ENCODE peak calls at places on chromosomes 11 and 22, in four cellular contexts. One of them, this sample, is unnamed.

GRCh38 chr11:71566081-71566620 is 788 bp downstream of the KRTAP5-10 start:
- DNase-seq in A549: no peak
- DNase-seq in prostate gland: no peak
- DNase-seq in HCT116: no peak
- DNase-seq in this sample: no peak

GRCh38 chr11:129282634-129283033 is 90.5 kb upstream of the ARHGAP32 start:
- DNase-seq in A549: no peak
- DNase-seq in prostate gland: no peak
- DNase-seq in HCT116: no peak
- DNase-seq in this sample: no peak

GRCh38 chr11:44351898-44352498 is 42.1 kb upstream of the ALX4 start:
- DNase-seq in prostate gland: no peak
- DNase-seq in A549: peak; percentile 11
- DNase-seq in HCT116: peak; percentile 13
- DNase-seq in this sample: no peak

GRCh38 chr11:66768818-66769217 is 39.8 kb upstream of the SPTBN2 start:
- DNase-seq in A549: no peak
- DNase-seq in prostate gland: no peak
- DNase-seq in HCT116: no peak
- DNase-seq in this sample: no peak

GRCh38 chr11:61817471-61818202 is 834 bp upstream of the FADS1 start:
- DNase-seq in A549: no peak
- DNase-seq in prostate gland: no peak
- DNase-seq in HCT116: no peak
- DNase-seq in this sample: no peak

GRCh38 chr11:46826310-46827044 is 19.6 kb downstream of the CKAP5 start:
- DNase-seq in prostate gland: peak; percentile 72
- DNase-seq in A549: peak; percentile 67
- DNase-seq in HCT116: peak; percentile 33
- DNase-seq in this sample: peak; percentile 81

GRCh38 chr11:122405788-122406341 is 249.7 kb upstream of the UBASH3B start:
- DNase-seq in A549: peak; percentile 40
- DNase-seq in HCT116: no peak
- DNase-seq in prostate gland: no peak
- DNase-seq in this sample: no peak

GRCh38 chr11:12653729-12654128 is 20.5 kb upstream of the TEAD1 start:
- DNase-seq in A549: no peak
- DNase-seq in HCT116: no peak
- DNase-seq in prostate gland: no peak
- DNase-seq in this sample: no peak

GRCh38 chr11:78380615-78381029 is 37.0 kb downstream of the GAB2 start:
- DNase-seq in HCT116: no peak
- DNase-seq in A549: no peak
- DNase-seq in prostate gland: no peak
- DNase-seq in this sample: no peak

GRCh38 chr22:21680830-21681565 is 15.2 kb downstream of the PPIL2 start:
- DNase-seq in prostate gland: no peak
- DNase-seq in A549: no peak
- DNase-seq in HCT116: no peak
- DNase-seq in this sample: no peak

GRCh38 chr11:47377571-47378010 is 756 bp downstream of the SPI1 start:
- DNase-seq in prostate gland: no peak
- DNase-seq in HCT116: no peak
- DNase-seq in A549: no peak
- DNase-seq in this sample: no peak

DNA sequence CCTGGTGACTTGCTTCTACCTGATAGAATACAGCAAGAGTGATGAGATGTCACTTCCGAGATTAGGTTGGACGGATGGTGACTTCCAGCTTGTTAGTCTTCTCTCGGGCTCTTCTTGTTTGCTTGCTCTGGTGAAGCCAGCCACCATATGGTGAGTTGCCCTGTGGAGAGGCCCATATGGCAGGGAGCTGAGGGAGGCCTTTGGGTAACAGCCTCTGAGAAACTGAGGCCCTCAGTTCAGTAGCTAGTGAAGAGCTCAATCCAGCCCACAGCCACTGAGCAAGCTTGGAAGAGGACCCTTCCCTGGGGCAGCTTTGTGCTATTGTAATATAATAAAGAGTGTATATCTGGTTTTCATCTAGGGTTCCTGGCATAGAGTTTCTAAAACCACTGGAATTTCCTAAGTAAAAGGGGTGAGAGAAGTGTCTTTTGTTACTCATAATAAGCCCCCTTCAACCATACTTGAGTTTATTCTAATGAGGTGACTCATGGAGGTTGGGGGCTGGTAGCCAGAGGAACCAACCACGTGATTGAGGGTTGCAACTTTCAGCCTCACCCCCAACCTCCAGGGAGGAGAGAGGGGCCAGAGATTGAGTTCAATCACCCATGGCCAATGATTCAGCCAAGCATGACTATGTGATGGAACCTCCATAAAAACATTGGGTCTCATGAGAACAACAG is 8.0 kb upstream of the TPCN2 start:
- DNase-seq in A549: no peak
- DNase-seq in HCT116: no peak
- DNase-seq in prostate gland: no peak
- DNase-seq in this sample: no peak
- TF ChIP-seq POLR2A in A549: no peak
- TF ChIP-seq POLR2A in HCT116: no peak
- TF ChIP-seq POLR2A in prostate gland: no peak
- TF ChIP-seq POLR2A in this sample: no peak

GRCh38 chr11:134124660-134125451 is 56.0 kb downstream of the JAM3 start:
- DNase-seq in A549: no peak
- DNase-seq in HCT116: no peak
- DNase-seq in prostate gland: peak; percentile 57
- DNase-seq in this sample: peak; percentile 40
- TF ChIP-seq CTCF in A549: no peak
- TF ChIP-seq CTCF in HCT116: no peak
- TF ChIP-seq CTCF in prostate gland: no peak
- TF ChIP-seq CTCF in this sample: no peak

GRCh38 chr11:57482782-57483569 is 22.6 kb downstream of the RTN4RL2 start:
- DNase-seq in prostate gland: no peak
- DNase-seq in A549: peak; percentile 44
- DNase-seq in HCT116: no peak
- DNase-seq in this sample: no peak
- H3K4me3 ChIP-seq in prostate gland: peak overlapping the region; percentile 17
- H3K4me3 ChIP-seq in A549: peak overlapping the region; percentile 48
- H3K4me3 ChIP-seq in HCT116: no peak overlapping the region
- H3K4me3 ChIP-seq in this sample: no peak overlapping the region

DNA sequence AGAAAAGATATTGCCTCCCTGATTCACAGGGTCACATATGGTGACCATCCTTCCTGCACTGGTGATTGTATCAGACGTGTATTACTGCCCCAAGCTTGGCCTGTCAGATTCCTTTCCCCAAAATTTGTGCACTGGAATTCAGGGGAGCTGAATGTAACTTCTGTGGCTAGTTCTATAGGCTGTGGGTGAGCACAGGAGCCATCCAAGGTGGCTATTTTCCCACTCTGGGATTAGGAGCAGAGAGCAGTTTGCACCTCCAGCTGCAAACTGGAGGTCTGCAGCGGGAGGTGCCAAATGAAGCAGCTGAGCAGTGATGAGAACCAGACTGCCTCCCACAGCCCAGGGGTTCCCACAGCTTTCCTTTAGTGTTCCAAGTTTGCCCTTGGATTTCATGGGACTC is 124.2 kb upstream of the PITPNB start:
- DNase-seq in prostate gland: no peak
- DNase-seq in HCT116: no peak
- DNase-seq in A549: no peak
- DNase-seq in this sample: no peak
- TF ChIP-seq POLR2A in prostate gland: no peak
- TF ChIP-seq POLR2A in HCT116: no peak
- TF ChIP-seq POLR2A in A549: no peak
- TF ChIP-seq POLR2A in this sample: no peak

GRCh38 chr11:833114-833791 is 501 bp downstream of the CD151 start:
- DNase-seq in A549: peak; percentile 55
- DNase-seq in HCT116: no peak
- DNase-seq in prostate gland: no peak
- DNase-seq in this sample: peak; percentile 65

GRCh38 chr11:833849-834311 is 1.1 kb downstream of the CD151 start:
- DNase-seq in HCT116: no peak
- DNase-seq in A549: peak; percentile 75
- DNase-seq in prostate gland: no peak
- DNase-seq in this sample: no peak

GRCh38 chr11:836274-836673 is 3.5 kb downstream of the CD151 start:
- DNase-seq in prostate gland: no peak
- DNase-seq in A549: no peak
- DNase-seq in HCT116: no peak
- DNase-seq in this sample: no peak

GRCh38 chr11:832529-833113 is at the start of gene CD151:
- DNase-seq in prostate gland: no peak
- DNase-seq in HCT116: no peak
- DNase-seq in A549: peak; percentile 68
- DNase-seq in this sample: no peak

DNA sequence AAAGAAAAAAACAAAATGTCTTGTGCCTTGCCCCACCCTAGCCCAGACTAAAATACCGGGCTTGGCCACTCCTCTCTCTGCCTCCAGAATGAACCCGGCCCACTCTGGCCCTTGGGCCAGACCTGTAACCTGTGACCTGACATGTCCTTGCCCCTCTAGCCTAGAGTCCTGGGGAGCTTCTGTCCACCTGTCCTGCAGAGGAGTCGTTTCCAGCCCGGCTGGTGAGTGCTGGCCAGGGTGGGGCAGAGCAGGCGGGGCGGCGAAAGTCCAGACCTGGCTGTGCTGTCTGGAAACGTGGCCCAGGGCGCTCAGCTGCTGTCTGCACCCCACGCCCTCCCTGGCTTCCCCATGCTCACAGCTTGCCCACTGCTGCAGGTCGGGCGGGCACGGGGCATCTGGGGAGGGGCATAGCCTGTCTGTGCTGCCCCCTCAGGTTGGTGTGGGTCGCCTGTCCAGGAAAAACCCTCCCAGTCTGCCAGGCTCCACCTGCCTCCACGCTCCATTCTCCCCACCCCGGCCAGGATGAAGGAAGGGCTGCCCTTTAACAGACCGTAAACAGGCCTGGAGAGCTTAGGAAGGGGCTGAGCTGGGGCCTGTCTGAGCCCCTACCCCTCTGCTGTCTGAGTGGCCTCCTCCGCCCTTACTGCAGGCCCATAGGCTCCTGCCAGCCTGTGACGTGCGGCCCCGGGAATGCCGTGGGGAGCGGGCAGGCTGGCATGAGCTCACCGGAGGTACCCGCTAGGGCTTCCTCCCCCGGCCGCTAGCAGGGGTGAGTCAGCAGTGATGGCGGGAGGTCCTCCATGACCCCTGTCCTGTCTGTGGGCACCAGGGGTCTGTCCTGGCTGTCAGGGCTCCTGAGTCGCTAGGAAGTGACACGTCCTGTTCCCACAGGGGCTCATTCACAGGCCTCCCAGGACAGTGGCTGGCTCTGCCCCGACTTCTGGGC is 1.9 kb downstream of the CD151 start:
- DNase-seq in HCT116: peak; percentile 72
- DNase-seq in A549: peak; percentile 95
- DNase-seq in prostate gland: peak; percentile 59
- DNase-seq in this sample: peak; percentile 76
- TF ChIP-seq CTCF in HCT116: no peak
- TF ChIP-seq CTCF in A549: no peak
- TF ChIP-seq CTCF in prostate gland: no peak
- TF ChIP-seq CTCF in this sample: peak; percentile 10

DNA sequence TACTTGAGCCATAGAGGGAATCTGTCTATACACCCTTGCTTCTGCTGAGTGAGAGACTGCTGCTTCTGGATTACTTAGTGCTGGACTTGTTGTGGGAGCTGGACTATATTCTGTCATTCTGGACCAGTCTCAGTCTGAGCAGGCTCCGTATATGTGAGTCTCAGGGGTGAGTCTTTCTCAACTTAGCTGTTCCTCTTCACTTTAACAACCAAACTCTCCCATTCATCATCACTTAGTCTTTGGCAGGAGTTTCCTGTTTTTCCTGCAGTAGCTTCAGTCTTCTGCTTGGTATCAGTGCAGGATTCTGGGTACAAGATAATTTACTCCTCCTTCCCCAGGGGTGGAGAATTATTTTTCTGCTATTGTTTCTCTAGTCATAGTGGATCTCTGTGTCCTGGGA is 779.5 kb downstream of the METTL15 start:
- DNase-seq in HCT116: no peak
- DNase-seq in A549: no peak
- DNase-seq in prostate gland: no peak
- DNase-seq in this sample: no peak
- H3K4me3 ChIP-seq in HCT116: no peak overlapping the region
- H3K4me3 ChIP-seq in A549: no peak overlapping the region
- H3K4me3 ChIP-seq in prostate gland: no peak overlapping the region
- H3K4me3 ChIP-seq in this sample: no peak overlapping the region